ENCODE peak calls at places on chromosomes 6 and 20, in four cellular contexts. K is HepG2, T is SK-N-SH, N is GM12878. G is an unnamed sample.

GRCh38 chr20:50762045-50762422 is 30.7 kb downstream of the PARD6B start:
- DNase-seq in K (no peak), T (no peak), N (no peak), G (no peak)

GRCh38 chr20:50136822-50137599 is 16.5 kb downstream of the PEDS1 start:
- DNase-seq in K (no peak), T (no peak), N (no peak), G (no peak)

GRCh38 chr20:45098096-45098773 is 2.7 kb downstream of the KCNS1 start:
- DNase-seq in K (no peak), T (peak), N (no peak), G (no peak)

GRCh38 chr6:122043421-122043820 is 356.0 kb upstream of the HSF2 start:
- DNase-seq in K (no peak), T (no peak), N (no peak), G (no peak)

GRCh38 chr6:136014454-136015421 is 163.2 kb downstream of the PDE7B start:
- DNase-seq in K (no peak), T (no peak), N (no peak), G (no peak)

GRCh38 chr6:11722224-11722623 is 56.4 kb downstream of the ADTRP start:
- DNase-seq in K (no peak), T (no peak), N (no peak), G (no peak)

GRCh38 chr6:43733471-43734293 is 36.3 kb upstream of the VEGFA start:
- DNase-seq in K (no peak), T (no peak), N (peak), G (no peak)

GRCh38 chr6:166971271-166971670 is 14.9 kb upstream of the RNASET2 start:
- DNase-seq in K (no peak), T (no peak), N (no peak), G (no peak)

GRCh38 chr6:112933947-112934346 is 586.8 kb downstream of the RFPL4B start:
- DNase-seq in K (no peak), T (no peak), N (no peak), G (no peak)

DNA sequence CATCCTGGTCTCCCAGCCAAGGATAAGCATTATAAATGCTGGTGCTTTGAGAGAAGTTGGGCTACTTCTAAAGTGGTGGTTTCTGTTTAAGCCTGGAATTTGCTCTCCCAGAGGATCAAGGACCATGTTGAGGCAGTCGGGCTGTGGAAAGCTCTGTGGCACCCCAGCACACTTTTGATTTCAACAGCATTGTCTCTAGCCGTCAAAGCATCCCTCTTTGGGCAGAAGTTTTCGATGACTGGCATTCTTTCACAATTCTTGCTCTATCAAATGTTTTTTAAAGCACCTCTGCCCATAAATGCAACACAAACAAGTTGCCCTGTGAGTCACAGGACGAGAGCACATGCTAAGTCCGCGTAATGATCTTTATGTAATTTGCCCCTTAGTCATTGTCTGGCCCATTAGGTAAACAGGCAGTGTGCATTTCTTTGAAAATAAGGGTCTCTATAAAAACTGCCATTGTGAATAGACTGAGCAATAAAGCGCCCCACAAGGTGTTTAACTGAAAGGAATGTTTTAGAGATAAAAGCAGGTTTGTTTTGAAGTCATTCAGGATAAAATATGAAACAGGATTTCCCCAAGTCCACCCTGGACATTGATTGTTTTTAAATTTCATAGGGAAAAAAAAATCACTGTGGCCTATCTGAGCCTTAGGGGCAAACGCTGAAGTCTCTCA is 44.7 kb upstream of the FOXQ1 start:
- DNase-seq in K (peak), T (no peak), N (no peak), G (no peak)
- TF ChIP-seq NFIC in K (peak), T (no peak), N (no peak), G (no peak)

GRCh38 chr6:6694825-6695710 is 106.5 kb downstream of the LY86 start:
- DNase-seq in K (no peak), T (no peak), N (no peak), G (peak)
- TF ChIP-seq NFIC in K (no peak), T (no peak), N (no peak), G (peak)

GRCh38 chr6:111732390-111732789 is 126.7 kb upstream of the TRAF3IP2 start:
- DNase-seq in K (no peak), T (no peak), N (no peak), G (no peak)

GRCh38 chr6:111734068-111734825 is 128.6 kb upstream of the TRAF3IP2 start:
- DNase-seq in K (no peak), T (no peak), N (no peak), G (no peak)

GRCh38 chr6:111727798-111728197 is 122.1 kb upstream of the TRAF3IP2 start:
- DNase-seq in K (no peak), T (peak), N (no peak), G (peak)

GRCh38 chr6:111730835-111731234 is 125.2 kb upstream of the TRAF3IP2 start:
- DNase-seq in K (no peak), T (no peak), N (no peak), G (no peak)

GRCh38 chr6:111731404-111732195 is 125.9 kb upstream of the TRAF3IP2 start:
- DNase-seq in K (no peak), T (no peak), N (no peak), G (peak)
- TF ChIP-seq NFIC in K (no peak), T (no peak), N (peak), G (no peak)

GRCh38 chr6:4130357-4130987 is 4.9 kb downstream of the ECI2 start:
- DNase-seq in K (peak), T (no peak), N (no peak), G (no peak)

GRCh38 chr6:4136354-4136831 is 1.0 kb upstream of the ECI2 start:
- DNase-seq in K (no peak), T (no peak), N (no peak), G (no peak)

GRCh38 chr6:4135665-4136353 is 434 bp upstream of the ECI2 start:
- DNase-seq in K (peak), T (peak), N (peak), G (peak)

GRCh38 chr6:4134841-4135664 is at the start of gene ECI2:
- DNase-seq in K (peak), T (peak), N (no peak), G (peak)

DNA sequence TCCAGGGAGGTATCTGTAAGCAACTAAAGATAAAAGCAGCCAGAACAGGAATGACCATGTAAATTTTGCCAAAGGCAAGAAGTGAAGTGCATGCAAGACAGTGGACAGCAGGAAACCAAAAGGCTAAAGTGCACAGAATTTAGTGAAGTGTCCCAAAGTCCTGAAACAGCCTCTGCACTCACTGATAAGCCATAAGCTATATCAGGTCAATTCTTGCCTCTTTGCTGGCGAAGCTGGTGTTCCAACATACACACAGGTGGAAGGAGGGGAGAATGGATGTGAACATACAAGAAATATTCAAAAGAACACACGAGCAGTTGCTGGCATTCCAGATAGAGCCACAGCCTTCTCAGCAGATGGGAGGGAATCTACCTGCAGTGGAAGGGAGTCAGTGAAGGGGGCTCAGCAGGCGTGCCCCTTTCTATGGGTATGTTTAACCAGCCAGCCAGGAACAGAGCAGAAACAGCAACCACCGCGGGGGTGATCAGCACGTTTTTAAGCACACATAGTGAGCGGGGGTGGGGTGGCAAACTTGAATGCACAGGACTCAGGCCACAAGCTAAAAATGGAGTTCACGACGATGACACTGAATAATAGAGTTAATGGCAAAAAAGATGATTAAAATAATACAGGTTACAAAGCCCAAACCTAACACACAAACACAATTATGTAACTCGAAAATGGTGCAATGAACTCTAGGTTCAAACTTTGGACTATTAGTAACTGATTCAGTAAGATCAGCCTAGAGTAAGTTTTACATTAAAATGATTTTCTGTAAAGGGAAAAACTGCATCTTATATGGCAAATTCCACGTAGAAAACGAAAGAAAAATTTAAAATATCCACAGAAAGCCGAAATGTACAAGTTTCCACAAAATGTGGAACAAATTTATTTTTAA is 1.2 kb downstream of the ECI2 start:
- DNase-seq in K (peak), T (peak), N (no peak), G (peak)
- TF ChIP-seq NFIC in K (no peak), T (no peak), N (no peak), G (no peak)

DNA sequence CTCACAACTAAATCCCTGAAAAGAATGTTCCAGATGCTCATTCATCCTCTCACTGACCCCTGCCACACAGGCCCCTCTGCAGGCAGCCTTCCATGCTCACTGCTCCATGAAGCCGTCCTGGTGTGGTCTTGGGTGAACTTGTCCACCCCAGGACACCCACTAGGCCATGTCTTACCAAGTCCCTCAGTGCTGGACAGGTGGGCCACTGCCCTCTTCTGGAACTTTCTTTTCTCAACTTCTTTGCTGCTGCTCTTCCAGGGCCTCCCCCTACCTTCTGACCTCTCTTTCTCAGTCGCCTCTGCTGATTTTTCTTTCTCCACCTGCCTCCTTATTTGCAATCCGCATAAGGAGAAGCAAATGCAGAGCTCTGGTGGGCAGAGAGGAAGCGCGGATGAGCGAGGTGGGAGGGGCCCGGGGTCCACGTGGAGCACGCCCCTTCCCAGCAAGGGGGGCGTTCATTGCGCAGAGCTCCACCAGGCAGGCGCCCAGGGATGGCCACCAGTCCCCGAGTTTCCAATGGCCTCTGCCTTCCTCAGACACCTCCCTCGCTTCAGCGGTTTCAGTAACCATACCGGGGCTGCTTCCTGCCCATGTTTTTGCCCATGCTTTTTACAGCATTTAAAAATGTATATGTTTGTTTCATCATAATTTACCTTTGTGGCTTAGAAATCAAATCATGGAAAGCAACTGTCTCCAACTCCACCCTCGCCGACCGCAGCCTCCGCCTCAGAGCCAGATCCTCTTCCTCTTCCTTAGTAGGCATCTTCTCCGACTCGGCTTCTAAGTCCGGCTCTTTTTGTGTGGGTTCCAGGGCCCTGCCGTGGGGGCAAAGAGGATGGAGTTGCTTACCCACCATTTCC is 129.6 kb downstream of the ZDHHC14 start:
- DNase-seq in K (no peak), T (no peak), N (no peak), G (no peak)
- TF ChIP-seq NFIC in K (no peak), T (no peak), N (no peak), G (no peak)

GRCh38 chr20:41131594-41132387 is 5.6 kb upstream of the PLCG1 start:
- DNase-seq in K (no peak), T (no peak), N (peak), G (no peak)
- TF ChIP-seq NFIC in K (no peak), T (no peak), N (no peak), G (no peak)

DNA sequence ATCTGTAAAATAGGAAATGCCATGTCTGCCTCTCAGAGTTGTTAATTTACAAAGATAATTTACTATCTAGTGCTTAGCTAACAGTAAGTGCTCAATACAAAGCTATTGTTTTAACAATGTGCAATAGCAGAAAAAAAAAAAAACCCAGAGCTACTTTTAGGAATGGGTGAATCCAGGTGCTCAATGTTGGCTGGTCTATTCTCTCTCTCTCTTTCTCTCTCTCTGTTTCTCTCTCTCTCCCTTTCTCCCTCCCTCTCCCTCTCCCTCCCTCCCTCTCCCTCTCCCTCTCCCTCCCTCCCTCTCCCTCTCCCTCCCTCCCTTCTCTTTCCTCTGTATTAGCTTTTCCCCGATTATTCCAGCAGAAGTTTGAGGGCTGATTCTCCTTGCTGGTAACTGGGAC is 14.0 kb downstream of the PDRG1 start:
- DNase-seq in K (no peak), T (no peak), N (no peak), G (no peak)
- TF ChIP-seq NFIC in K (no peak), T (no peak), N (no peak), G (no peak)

GRCh38 chr6:150865406-150866146 is at the start of gene MTHFD1L:
- DNase-seq in K (peak), T (peak), N (no peak), G (peak)
- TF ChIP-seq NFIC in K (no peak), T (no peak), N (no peak), G (peak)